ENCODE peak calls at places on chromosomes 5 and 9, in eight cellular contexts. G is WTC11, X is astrocyte of the cerebellum, D is tibial artery, O is epithelial cell of esophagus, B is lower leg skin, V is sigmoid colon, W is breast epithelium. E is an unnamed sample.

GRCh38 chr5:11496127-11496719 is 408.0 kb downstream of the CTNND2 start:
- DNase-seq in O (peak), B (no peak), X (no peak), D (no peak), W (no peak), V (no peak), G (no peak), E (no peak)

GRCh38 chr5:177416334-177416733 is 7.0 kb upstream of the F12 start:
- DNase-seq in O (peak), G (no peak), W (no peak), D (peak), X (no peak), V (no peak), B (peak), E (no peak)

GRCh38 chr5:97026721-97027120 is 90.8 kb downstream of the LNPEP start:
- DNase-seq in B (no peak), V (no peak), O (no peak), D (no peak), W (no peak), G (no peak), X (no peak), E (no peak)

GRCh38 chr9:123402981-123403509 is 47.0 kb downstream of the CRB2 start:
- DNase-seq in D (no peak), G (no peak), X (no peak), B (no peak), W (no peak), O (no peak), V (no peak), E (no peak)

GRCh38 chr5:72510610-72511121 is 3.5 kb upstream of the ZNF366 start:
- DNase-seq in B (no peak), X (peak), W (peak), V (peak), D (peak), G (no peak), O (peak), E (no peak)

GRCh38 chr5:88889165-88890069 is 6.4 kb upstream of the MEF2C start:
- DNase-seq in G (peak), D (peak), B (peak), O (peak), W (peak), X (no peak), V (peak), E (no peak)

GRCh38 chr9:18676501-18676900 is 202.5 kb downstream of the ADAMTSL1 start:
- DNase-seq in W (no peak), B (no peak), O (no peak), G (no peak), X (no peak), V (no peak), D (no peak), E (no peak)

GRCh38 chr5:145996135-145996534 is 59.8 kb downstream of the SH3RF2 start:
- DNase-seq in X (no peak), V (no peak), W (no peak), G (no peak), O (peak), B (no peak), D (no peak), E (no peak)

GRCh38 chr9:114164191-114164794 is 9.0 kb downstream of the COL27A1 start:
- DNase-seq in D (no peak), X (no peak), G (no peak), B (no peak), O (peak), V (no peak), W (no peak), E (no peak)

GRCh38 chr5:1276930-1277329 is 17.9 kb downstream of the TERT start:
- DNase-seq in W (no peak), X (no peak), G (no peak), O (no peak), B (no peak), D (no peak), V (no peak), E (no peak)

GRCh38 chr5:139105621-139106071 is 92.5 kb downstream of the SIL1 start:
- DNase-seq in O (no peak), G (peak), V (no peak), X (no peak), D (no peak), B (peak), W (no peak), E (no peak)

DNA sequence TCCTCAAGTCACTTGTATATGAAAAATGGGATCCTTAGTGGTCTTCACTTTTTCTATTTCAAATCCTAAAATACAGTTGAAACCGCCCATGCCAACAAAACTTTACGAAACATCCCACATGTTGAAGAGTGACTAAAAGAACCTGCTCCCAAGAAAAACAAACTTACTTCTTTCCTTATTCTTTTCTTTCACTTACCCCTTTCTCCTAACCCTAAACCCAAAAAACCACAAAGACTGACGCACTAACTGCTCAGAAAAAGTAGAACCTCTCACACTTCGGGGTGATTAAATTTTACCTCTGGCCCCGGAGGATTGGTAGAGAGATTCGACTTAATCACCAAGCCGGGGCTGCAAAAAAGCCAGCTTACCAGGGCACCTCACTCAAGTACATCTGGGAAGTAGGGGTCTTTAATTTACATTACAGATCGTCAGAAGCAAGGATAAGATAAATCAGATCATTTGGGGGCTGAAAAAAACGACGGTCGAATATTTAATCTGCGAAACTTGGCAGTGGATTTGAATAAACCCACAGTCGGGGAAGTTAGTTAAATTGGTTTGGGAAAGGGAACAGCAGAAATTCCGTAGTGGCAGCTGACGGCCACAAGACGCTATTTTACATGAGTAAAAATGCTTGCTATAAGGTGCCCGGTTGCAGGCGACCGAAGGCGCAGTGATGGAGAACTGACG is 1.3 kb downstream of the CDO1 start:
- DNase-seq in G (no peak), X (no peak), D (no peak), V (no peak), W (no peak), O (no peak), B (no peak), E (peak)
- TF ChIP-seq CTCF in G (no peak), X (no peak), D (no peak), V (no peak), W (no peak), O (no peak), B (no peak), E (no peak)

GRCh38 chr9:131997076-131997475 is 82.6 kb downstream of the MED27 start:
- DNase-seq in D (no peak), V (no peak), B (no peak), O (no peak), W (no peak), G (no peak), X (no peak), E (no peak)

GRCh38 chr9:132001550-132001949 is 78.1 kb downstream of the MED27 start:
- DNase-seq in O (no peak), G (no peak), W (no peak), X (no peak), V (no peak), D (no peak), B (no peak), E (no peak)

GRCh38 chr9:132000659-132001058 is 79.0 kb downstream of the MED27 start:
- DNase-seq in G (no peak), W (no peak), D (no peak), X (no peak), O (no peak), B (no peak), V (no peak), E (no peak)

GRCh38 chr9:131997779-131998178 is 81.9 kb downstream of the MED27 start:
- DNase-seq in W (no peak), D (peak), O (no peak), V (no peak), X (peak), B (no peak), G (no peak), E (no peak)

GRCh38 chr9:131999692-132000551 is 79.7 kb downstream of the MED27 start:
- DNase-seq in W (no peak), X (peak), B (no peak), V (no peak), G (no peak), O (peak), D (no peak), E (no peak)
- TF ChIP-seq CTCF in W (no peak), X (no peak), B (no peak), V (no peak), G (no peak), O (peak), D (no peak), E (no peak)

GRCh38 chr9:128635266-128636023 is 21.2 kb downstream of the DYNC2I2 start:
- DNase-seq in X (peak), V (peak), B (peak), O (peak), G (peak), W (peak), D (peak), E (no peak)

GRCh38 chr9:128637656-128638055 is 19.0 kb downstream of the DYNC2I2 start:
- DNase-seq in V (no peak), O (no peak), X (no peak), D (no peak), W (no peak), G (no peak), B (no peak), E (no peak)

GRCh38 chr9:128634651-128635262 is 21.9 kb downstream of the DYNC2I2 start:
- DNase-seq in V (no peak), G (no peak), W (no peak), O (no peak), B (no peak), X (no peak), D (no peak), E (no peak)

GRCh38 chr9:128636556-128637530 is 19.8 kb downstream of the DYNC2I2 start:
- DNase-seq in B (peak), X (no peak), V (no peak), G (no peak), D (no peak), O (no peak), W (peak), E (no peak)

DNA sequence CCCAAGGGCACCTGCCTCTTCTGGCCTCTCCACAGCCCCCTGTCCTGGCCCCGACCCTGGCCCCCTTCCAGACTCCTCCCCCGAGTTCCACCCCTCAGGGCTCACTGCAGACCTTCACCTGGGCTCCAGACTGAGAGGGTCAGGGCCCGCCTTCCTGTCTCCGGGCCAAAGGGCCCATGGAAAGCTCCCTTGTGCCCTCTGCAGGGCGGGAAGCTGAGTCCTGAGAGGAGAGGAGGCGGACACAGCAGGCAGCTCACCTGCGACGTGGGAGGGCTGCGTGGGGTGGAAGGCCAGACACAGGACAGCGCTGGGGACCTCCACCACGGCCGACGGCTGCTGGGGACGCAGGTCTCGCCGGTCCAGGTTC is 20.6 kb downstream of the DYNC2I2 start:
- DNase-seq in D (no peak), W (peak), O (peak), V (no peak), G (peak), X (no peak), B (peak), E (no peak)
- TF ChIP-seq CTCF in D (no peak), W (no peak), O (peak), V (no peak), G (no peak), X (peak), B (no peak), E (no peak)

GRCh38 chr5:76145945-76146344 is 62.8 kb downstream of the SV2C start:
- DNase-seq in G (peak), W (no peak), D (no peak), O (peak), X (peak), V (no peak), B (no peak), E (peak)
- TF ChIP-seq CTCF in G (no peak), W (no peak), D (no peak), O (peak), X (no peak), V (no peak), B (no peak), E (no peak)

GRCh38 chr5:137056676-137057075 is 442.4 kb downstream of the SPOCK1 start:
- DNase-seq in G (no peak), V (no peak), D (no peak), O (no peak), X (no peak), B (no peak), W (no peak), E (no peak)

GRCh38 chr5:137054335-137054734 is 444.8 kb downstream of the SPOCK1 start:
- DNase-seq in D (no peak), G (no peak), X (no peak), V (no peak), W (no peak), B (no peak), O (no peak), E (no peak)

GRCh38 chr5:137055271-137055872 is 443.8 kb downstream of the SPOCK1 start:
- DNase-seq in G (no peak), O (no peak), X (no peak), W (no peak), V (no peak), D (no peak), B (no peak), E (no peak)

GRCh38 chr5:137054792-137055191 is 444.3 kb downstream of the SPOCK1 start:
- DNase-seq in B (no peak), V (no peak), X (no peak), D (no peak), O (no peak), W (no peak), G (no peak), E (no peak)

DNA sequence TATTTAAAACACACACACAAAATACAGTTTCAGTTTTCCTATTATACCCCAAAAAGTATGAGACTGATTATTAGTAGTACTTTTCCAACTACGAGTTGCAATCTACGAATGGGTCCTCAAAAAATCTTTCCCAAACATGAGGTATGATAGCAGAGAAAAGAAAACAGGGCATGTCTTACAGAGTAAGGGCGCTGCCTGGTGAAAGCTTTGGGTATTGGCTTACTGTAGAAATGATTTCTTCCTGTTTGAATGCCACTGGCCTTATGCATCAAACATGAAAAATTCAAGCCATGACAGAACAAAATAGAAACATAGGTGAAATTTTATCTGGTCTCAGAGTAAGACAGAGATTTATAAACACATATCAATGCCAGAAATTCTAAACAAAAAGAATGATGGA is 448.0 kb downstream of the SPOCK1 start:
- DNase-seq in W (no peak), O (peak), G (no peak), D (no peak), B (no peak), X (no peak), V (no peak), E (no peak)
- TF ChIP-seq CTCF in W (no peak), O (peak), G (peak), D (no peak), B (no peak), X (peak), V (no peak), E (no peak)

GRCh38 chr5:170411100-170411499 is 21.9 kb upstream of the KCNMB1 start:
- DNase-seq in G (no peak), V (no peak), O (no peak), W (no peak), X (no peak), D (no peak), B (no peak), E (no peak)
- TF ChIP-seq CTCF in G (peak), V (no peak), O (no peak), W (no peak), X (no peak), D (no peak), B (no peak), E (no peak)